ENCODE peak calls at places on chromosomes 11 and 22, in seven cellular contexts. N, C, I, V, M, W and K are unnamed samples.

GRCh38 chr11:17978553-17979287 is 34.1 kb downstream of the SERGEF start:
- DNase-seq in N (peak; percentile 78), C (peak; percentile 64), I (peak; percentile 46), V (peak; percentile 55), M (no peak), W (no peak), K (peak; percentile 65)

GRCh38 chr11:57214494-57214893 is 22.6 kb downstream of the APLNR start:
- DNase-seq in N (no peak), C (peak; percentile 77), I (no peak), V (peak; percentile 16), M (no peak), W (no peak), K (no peak)

GRCh38 chr22:50016988-50017700 is 4.6 kb upstream of the IL17REL start:
- DNase-seq in N (no peak), C (no peak), I (no peak), V (no peak), M (no peak), W (no peak), K (no peak)

GRCh38 chr11:30724274-30724673 is 138.1 kb upstream of the MPPED2 start:
- DNase-seq in N (no peak), C (no peak), I (no peak), V (no peak), M (no peak), W (no peak), K (no peak)

GRCh38 chr11:91394073-91394717 is 830.4 kb upstream of the FAT3 start:
- DNase-seq in N (no peak), C (no peak), I (no peak), V (peak; percentile 68), M (no peak), W (no peak), K (no peak)

GRCh38 chr11:26622201-26622600 is 50.1 kb upstream of the MUC15 start:
- DNase-seq in N (no peak), C (no peak), I (no peak), V (peak; percentile 16), M (no peak), W (no peak), K (no peak)

GRCh38 chr11:10263929-10264328 is 30.1 kb downstream of the SBF2 start:
- DNase-seq in N (no peak), C (peak; percentile 61), I (no peak), V (no peak), M (no peak), W (no peak), K (no peak)

GRCh38 chr11:111851067-111851466 is 20.3 kb downstream of the ALG9 start:
- DNase-seq in N (no peak), C (no peak), I (no peak), V (no peak), M (no peak), W (no peak), K (no peak)

GRCh38 chr11:118152552-118153471 is at the start of gene SCN4B:
- DNase-seq in N (peak; percentile 79), C (peak; percentile 49), I (peak; percentile 76), V (peak; percentile 18), M (no peak), W (no peak), K (peak; percentile 66)

GRCh38 chr11:1706634-1707400 is 9.8 kb downstream of the KRTAP5-6 start:
- DNase-seq in N (peak; percentile 75), C (peak; percentile 5), I (no peak), V (peak; percentile 67), M (peak; percentile 84), W (no peak), K (no peak)

GRCh38 chr11:133991101-133991500 is 34.3 kb upstream of the IGSF9B start:
- DNase-seq in N (no peak), C (no peak), I (no peak), V (no peak), M (no peak), W (no peak), K (no peak)

GRCh38 chr11:133681901-133682300 is 149.6 kb upstream of the OPCML start:
- DNase-seq in N (no peak), C (no peak), I (no peak), V (no peak), M (peak; percentile 31), W (no peak), K (no peak)

GRCh38 chr11:10932976-10933375 is 75.1 kb upstream of the ZBED5 start:
- DNase-seq in N (no peak), C (no peak), I (no peak), V (no peak), M (no peak), W (no peak), K (peak; percentile 20)

GRCh38 chr22:26592368-26593015 is 2.6 kb upstream of the TPST2 start:
- DNase-seq in N (no peak), C (no peak), I (no peak), V (no peak), M (no peak), W (no peak), K (peak; percentile 46)

GRCh38 chr22:37508431-37508963 is 10.7 kb downstream of the CARD10 start:
- DNase-seq in N (no peak), C (no peak), I (peak; percentile 67), V (no peak), M (no peak), W (no peak), K (peak; percentile 70)

GRCh38 chr11:95363710-95364109 is 132.7 kb upstream of the SESN3 start:
- DNase-seq in N (no peak), C (no peak), I (no peak), V (no peak), M (no peak), W (no peak), K (no peak)

GRCh38 chr11:86360775-86361395 is 13.8 kb upstream of the CCDC81 start:
- DNase-seq in N (no peak), C (peak; percentile 75), I (no peak), V (peak; percentile 61), M (no peak), W (no peak), K (no peak)

GRCh38 chr11:130437848-130438247 is 9.4 kb upstream of the ADAMTS8 start:
- DNase-seq in N (no peak), C (no peak), I (no peak), V (no peak), M (no peak), W (no peak), K (no peak)

GRCh38 chr11:107301886-107302285 is 155.7 kb downstream of the CWF19L2 start:
- DNase-seq in N (no peak), C (peak; percentile 7), I (no peak), V (no peak), M (no peak), W (no peak), K (no peak)

GRCh38 chr11:64244966-64245365 is 1.8 kb downstream of the PPP1R14B start:
- DNase-seq in N (no peak), C (no peak), I (no peak), V (no peak), M (no peak), W (no peak), K (peak; percentile 20)

GRCh38 chr11:64241430-64242153 is 697 bp downstream of the FKBP2 start:
- DNase-seq in N (peak; percentile 100), C (peak; percentile 100), I (peak; percentile 100), V (peak; percentile 75), M (no peak), W (peak; percentile 95), K (peak; percentile 100)

GRCh38 chr11:64244107-64244506 is 2.6 kb downstream of the PPP1R14B start:
- DNase-seq in N (no peak), C (no peak), I (no peak), V (no peak), M (no peak), W (no peak), K (no peak)

GRCh38 chr11:64241175-64241429 is 207 bp downstream of the FKBP2 start:
- DNase-seq in N (no peak), C (no peak), I (no peak), V (peak; percentile 99), M (peak; percentile 100), W (no peak), K (no peak)

DNA sequence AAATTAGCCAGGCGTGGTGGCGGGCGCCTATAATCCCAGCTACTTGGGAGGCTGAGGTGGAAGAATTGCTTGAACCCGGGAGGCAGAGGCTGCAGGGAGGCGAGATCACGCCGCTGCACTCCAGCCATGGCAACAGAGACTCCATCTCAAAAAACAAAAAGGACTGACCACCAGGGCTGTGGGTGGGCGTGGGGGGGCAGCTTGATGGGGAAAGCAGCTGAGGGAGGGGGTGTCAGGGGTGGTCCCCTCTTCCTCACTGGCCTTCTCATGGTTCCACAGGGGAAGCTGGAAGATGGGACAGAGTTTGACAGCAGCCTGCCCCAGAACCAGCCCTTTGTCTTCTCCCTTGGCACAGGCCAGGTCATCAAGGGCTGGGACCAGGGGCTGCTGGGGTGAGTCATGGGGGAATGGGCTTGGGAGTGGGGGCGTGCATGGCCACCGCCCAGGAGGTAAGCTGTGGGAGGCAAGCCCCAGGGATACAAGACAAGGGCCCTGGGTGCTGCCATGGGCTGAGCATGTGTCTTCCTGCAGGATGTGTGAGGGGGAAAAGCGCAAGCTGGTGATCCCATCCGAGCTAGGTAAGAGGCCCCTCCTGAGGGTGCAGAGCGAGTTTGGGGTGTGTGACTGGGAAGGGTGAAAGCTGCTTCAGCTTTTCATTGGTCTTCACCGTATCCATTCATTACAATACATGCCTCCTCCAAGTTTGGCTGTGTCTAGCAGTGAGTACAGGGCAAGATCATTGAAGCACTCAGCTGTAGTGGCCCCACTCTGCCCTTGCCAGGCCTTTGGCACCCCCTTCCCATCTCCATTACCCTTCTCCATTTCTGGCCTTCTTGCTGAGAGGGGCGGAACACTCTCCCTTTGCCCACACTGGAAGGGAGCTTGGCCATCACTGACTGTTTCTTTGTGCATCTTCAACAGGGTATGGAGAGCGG is 2.3 kb downstream of the FKBP2 start:
- DNase-seq in N (no peak), C (no peak), I (no peak), V (no peak), M (no peak), W (no peak), K (no peak)
- H3K4me3 ChIP-seq in N (peak overlapping the region; percentile 93), C (no peak overlapping the region), I (peak overlapping the region; percentile 83), V (peak overlapping the region; percentile 73), M (no peak overlapping the region), W (peak overlapping the region; percentile 92), K (no peak overlapping the region)

GRCh38 chr11:71998649-71999310 is at the start of gene IL18BP:
- DNase-seq in N (no peak), C (no peak), I (no peak), V (no peak), M (peak; percentile 84), W (no peak), K (no peak)
- H3K4me3 ChIP-seq in N (peak within 1 kb of the TSS; percentile 41), C (no peak within 1 kb of the TSS), I (peak within 1 kb of the TSS; percentile 45), V (no peak within 1 kb of the TSS), M (no peak within 1 kb of the TSS), W (peak within 1 kb of the TSS; percentile 54), K (no peak within 1 kb of the TSS)

DNA sequence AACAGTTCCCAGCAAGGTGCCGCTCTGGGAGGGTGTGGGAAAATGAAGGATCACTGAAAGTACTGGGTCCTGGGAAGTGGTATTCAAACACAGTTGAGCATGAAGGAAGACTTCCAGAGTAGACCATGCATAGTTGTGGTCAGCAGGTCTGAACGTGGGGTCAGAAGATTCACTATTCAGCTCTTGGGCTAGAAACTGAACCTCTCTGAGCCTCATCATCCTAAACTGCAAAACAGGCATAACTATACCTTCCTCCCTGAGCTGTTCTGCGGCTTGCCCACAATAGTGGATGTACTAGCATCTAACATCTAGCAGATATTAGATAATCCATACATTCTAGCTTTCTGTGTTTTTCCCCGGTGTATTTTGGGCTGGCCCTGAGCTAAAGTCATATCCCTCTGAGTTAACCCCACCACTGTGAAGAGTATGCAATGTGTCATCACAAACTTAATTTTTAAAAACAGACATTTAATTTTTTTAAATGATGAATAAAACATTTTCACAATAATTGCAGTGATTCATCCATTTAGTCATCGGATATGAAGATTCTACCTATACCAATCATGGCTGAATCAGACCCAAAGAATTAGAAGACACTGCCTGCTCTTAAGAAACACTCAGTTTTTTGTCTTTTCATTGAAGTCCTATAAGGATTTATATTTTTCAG is 179.1 kb downstream of the BLID start:
- DNase-seq in N (no peak), C (peak; percentile 67), I (no peak), V (no peak), M (no peak), W (no peak), K (no peak)
- H3K4me3 ChIP-seq in N (no peak overlapping the region), C (no peak overlapping the region), I (no peak overlapping the region), V (no peak overlapping the region), M (no peak overlapping the region), W (no peak overlapping the region), K (no peak overlapping the region)

GRCh38 chr11:128893578-128894295 is 2.6 kb downstream of the KCNJ5 start:
- DNase-seq in N (no peak), C (no peak), I (no peak), V (no peak), M (no peak), W (no peak), K (no peak)
- H3K4me3 ChIP-seq in N (no peak overlapping the region), C (no peak overlapping the region), I (no peak overlapping the region), V (no peak overlapping the region), M (no peak overlapping the region), W (peak overlapping the region; percentile 2), K (no peak overlapping the region)